ENCODE peak calls at places on chromosomes 1 and 21, in five cellular contexts. Y, P, A, W and Z are unnamed samples.

GRCh38 chr21:16241021-16241420 is 511.2 kb downstream of the USP25 start:
- DNase-seq in Y (no peak), P (no peak), A (peak), W (no peak), Z (no peak)

GRCh38 chr1:61083799-61084385 is 1.5 kb downstream of the NFIA start:
- DNase-seq in Y (no peak), P (no peak), A (no peak), W (no peak), Z (no peak)

GRCh38 chr1:25053576-25054075 is 123.5 kb upstream of the RUNX3 start:
- DNase-seq in Y (no peak), P (no peak), A (no peak), W (no peak), Z (no peak)

GRCh38 chr1:112388436-112388835 is 7.6 kb upstream of the CTTNBP2NL start:
- DNase-seq in Y (no peak), P (no peak), A (peak), W (no peak), Z (no peak)

GRCh38 chr1:226783202-226783601 is 44.1 kb upstream of the ITPKB start:
- DNase-seq in Y (no peak), P (no peak), A (no peak), W (no peak), Z (no peak)

GRCh38 chr1:95257758-95258157 is 23.7 kb downstream of the RWDD3 start:
- DNase-seq in Y (no peak), P (no peak), A (peak), W (no peak), Z (no peak)

GRCh38 chr1:182229907-182230522 is 161.6 kb downstream of the GLUL start:
- DNase-seq in Y (no peak), P (no peak), A (no peak), W (no peak), Z (no peak)

GRCh38 chr1:217393901-217394300 is 237.0 kb downstream of the GPATCH2 start:
- DNase-seq in Y (no peak), P (no peak), A (peak), W (no peak), Z (no peak)

GRCh38 chr1:54981466-54981865 is 1.0 kb downstream of the TMEM61 start:
- DNase-seq in Y (no peak), P (no peak), A (no peak), W (no peak), Z (peak)

DNA sequence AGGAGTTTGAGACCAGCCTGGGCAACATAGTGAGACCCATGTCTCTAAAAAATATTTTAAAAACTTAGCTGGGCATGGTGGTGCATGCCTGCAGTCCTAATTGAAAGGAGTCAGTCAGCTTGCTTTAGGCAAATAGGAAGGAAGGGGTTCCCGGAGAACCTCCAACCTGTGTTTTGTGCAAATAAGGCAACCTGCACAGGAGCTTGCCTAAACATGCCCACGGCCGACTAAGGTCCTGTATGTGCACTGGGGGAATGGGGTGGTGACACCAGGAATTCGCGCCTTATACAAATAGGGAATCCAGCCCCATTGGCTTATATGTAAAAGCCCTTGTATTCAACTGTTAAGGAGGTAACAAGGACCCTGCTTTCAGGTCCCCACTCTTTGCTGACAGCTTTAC is 429.2 kb upstream of the ZP4 start:
- DNase-seq in Y (no peak), P (no peak), A (no peak), W (no peak), Z (no peak)
- TF ChIP-seq CTCF in Y (no peak), P (no peak), A (no peak), W (no peak), Z (no peak)

GRCh38 chr1:74767490-74767889 is 34.5 kb downstream of the TYW3 start:
- DNase-seq in Y (no peak), P (no peak), A (peak), W (no peak), Z (no peak)
- TF ChIP-seq CTCF in Y (peak), P (no peak), A (peak), W (no peak), Z (no peak)

DNA sequence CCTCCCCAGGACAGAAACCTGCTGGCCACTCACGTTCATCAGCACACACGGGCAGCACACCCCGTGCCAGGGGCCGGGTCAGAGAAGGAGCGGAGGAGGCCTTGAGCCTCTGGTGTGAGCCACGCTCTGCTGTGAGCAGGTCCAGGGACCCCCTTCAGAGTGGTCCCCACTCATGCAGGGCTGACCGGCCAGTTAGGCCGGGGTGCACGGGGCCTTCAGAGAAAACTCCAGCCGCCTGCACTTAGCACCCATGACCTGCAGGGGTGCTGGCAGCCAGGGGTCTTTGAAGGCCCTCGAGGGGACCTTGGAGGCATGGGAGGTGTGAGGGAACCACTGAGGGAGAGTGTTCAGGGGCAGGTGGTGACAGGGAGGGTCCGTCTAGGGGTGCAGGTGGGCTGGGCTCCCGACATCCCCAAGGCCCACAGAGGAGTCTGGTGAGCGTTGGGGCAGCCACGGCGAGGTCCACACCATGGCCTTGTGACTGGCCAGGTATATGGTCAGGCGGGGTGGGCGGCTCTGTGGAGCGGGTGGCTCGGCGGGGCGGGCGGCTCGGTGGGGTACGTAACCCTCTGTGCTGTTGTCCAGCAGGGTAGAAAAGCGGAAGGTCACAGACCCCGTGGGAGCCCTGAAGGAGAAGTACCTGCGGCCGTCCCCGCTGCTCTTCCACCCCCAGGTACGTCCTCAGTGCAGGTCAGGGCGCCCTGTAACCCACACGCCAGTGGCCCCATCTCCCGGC is 40.3 kb upstream of the ARHGEF16 start:
- DNase-seq in Y (no peak), P (no peak), A (no peak), W (no peak), Z (no peak)
- TF ChIP-seq CTCF in Y (peak), P (no peak), A (no peak), W (no peak), Z (no peak)

DNA sequence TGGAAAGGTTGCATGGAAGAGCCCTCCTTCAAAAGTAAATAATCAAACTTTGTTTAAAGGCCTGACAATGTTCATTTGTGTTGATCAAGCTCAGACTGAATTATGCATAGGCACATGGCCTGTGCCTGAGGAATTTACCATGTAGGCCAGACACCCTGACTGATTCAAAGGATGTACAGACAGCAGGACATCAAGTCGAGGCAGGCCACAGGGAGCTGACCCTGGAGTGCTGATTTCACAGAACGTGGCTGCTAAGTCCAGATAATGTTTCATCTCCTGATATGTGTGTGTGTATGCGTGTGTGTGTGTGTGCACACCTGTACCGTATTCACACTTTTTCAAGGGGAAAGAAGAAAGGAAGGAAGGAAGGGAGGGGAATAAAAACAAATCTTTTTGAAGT is 34.1 kb downstream of the NAV1 start:
- DNase-seq in Y (no peak), P (no peak), A (no peak), W (no peak), Z (no peak)
- TF ChIP-seq CTCF in Y (no peak), P (no peak), A (no peak), W (no peak), Z (no peak)

GRCh38 chr1:15525043-15525958 is 1.3 kb upstream of the CASP9 start:
- DNase-seq in Y (no peak), P (no peak), A (no peak), W (peak), Z (no peak)

GRCh38 chr1:15526021-15526489 is 593 bp upstream of the DNAJC16 start:
- DNase-seq in Y (no peak), P (no peak), A (no peak), W (no peak), Z (no peak)

GRCh38 chr1:15523922-15524282 is at the start of gene CASP9:
- DNase-seq in Y (no peak), P (no peak), A (no peak), W (no peak), Z (no peak)

GRCh38 chr1:15524283-15525042 is 448 bp upstream of the CASP9 start:
- DNase-seq in Y (peak), P (peak), A (peak), W (peak), Z (peak)

GRCh38 chr1:15526490-15527339 is at the start of gene DNAJC16:
- DNase-seq in Y (peak), P (peak), A (peak), W (peak), Z (peak)
- TF ChIP-seq CTCF in Y (peak), P (peak), A (peak), W (no peak), Z (no peak)

GRCh38 chr1:168365719-168366474 is 85.2 kb downstream of the TBX19 start:
- DNase-seq in Y (no peak), P (no peak), A (no peak), W (no peak), Z (no peak)
- TF ChIP-seq CTCF in Y (peak), P (peak), A (no peak), W (no peak), Z (no peak)

DNA sequence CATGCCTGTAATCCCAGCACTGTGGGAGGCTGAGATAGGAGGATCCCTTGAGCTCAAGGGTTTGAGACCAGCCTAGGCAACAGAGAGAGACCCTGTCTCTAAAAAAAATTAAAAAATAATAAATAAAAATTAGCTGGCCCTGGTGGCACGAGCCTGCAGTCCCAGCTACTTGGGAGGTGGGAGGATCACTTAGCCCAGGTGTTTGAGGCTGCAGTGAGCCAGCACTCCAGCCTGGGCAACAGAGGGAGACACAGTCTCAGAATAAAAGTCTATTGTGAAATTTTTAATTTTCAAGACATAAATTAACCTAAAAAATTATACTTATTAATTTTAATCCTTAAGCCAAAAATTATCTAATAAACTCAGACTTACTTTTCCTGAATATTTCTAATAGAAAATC is 131.2 kb upstream of the ZNHIT6 start:
- DNase-seq in Y (no peak), P (no peak), A (no peak), W (no peak), Z (no peak)
- TF ChIP-seq CTCF in Y (no peak), P (no peak), A (no peak), W (no peak), Z (no peak)

GRCh38 chr1:211571998-211572397 is 7.0 kb downstream of the SLC30A1 start:
- DNase-seq in Y (no peak), P (no peak), A (no peak), W (no peak), Z (no peak)

GRCh38 chr1:211564084-211564483 is 14.9 kb downstream of the SLC30A1 start:
- DNase-seq in Y (no peak), P (no peak), A (no peak), W (no peak), Z (no peak)

DNA sequence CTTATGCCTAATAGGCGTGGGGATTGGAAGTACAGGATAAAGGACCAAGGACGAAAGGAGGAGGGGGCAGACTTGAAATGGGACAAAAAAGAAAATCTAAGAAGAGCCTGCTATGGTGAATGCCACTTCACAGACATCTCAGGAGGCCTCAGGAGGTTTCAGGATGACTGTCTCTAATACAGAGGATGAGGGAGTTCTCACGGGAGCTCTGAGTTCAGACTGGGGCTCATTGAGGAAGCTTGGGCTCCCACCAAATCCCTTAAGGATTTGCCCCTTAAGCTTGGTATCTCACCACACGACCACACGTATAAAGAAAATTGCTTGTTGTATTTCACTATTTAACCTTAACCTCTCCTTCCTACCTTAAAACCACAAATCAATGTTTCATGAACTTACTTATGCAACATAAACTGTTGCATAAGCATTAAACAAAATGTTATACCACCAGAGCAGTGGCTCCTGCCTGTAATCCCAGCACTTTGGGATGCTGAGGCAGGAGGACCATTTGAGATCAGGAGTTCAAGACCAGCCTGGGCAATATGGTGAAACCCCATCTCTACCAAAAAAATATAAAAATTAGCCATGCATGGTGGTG is 12.4 kb downstream of the SLC30A1 start:
- DNase-seq in Y (no peak), P (no peak), A (no peak), W (no peak), Z (peak)
- TF ChIP-seq CTCF in Y (no peak), P (no peak), A (no peak), W (no peak), Z (no peak)

GRCh38 chr1:78554840-78555239 is 64.1 kb downstream of the PTGFR start:
- DNase-seq in Y (no peak), P (no peak), A (no peak), W (no peak), Z (no peak)

GRCh38 chr1:78559680-78560079 is 60.6 kb upstream of the IFI44L start:
- DNase-seq in Y (no peak), P (no peak), A (no peak), W (no peak), Z (no peak)

GRCh38 chr1:78549366-78549765 is 58.6 kb downstream of the PTGFR start:
- DNase-seq in Y (no peak), P (no peak), A (no peak), W (no peak), Z (no peak)

DNA sequence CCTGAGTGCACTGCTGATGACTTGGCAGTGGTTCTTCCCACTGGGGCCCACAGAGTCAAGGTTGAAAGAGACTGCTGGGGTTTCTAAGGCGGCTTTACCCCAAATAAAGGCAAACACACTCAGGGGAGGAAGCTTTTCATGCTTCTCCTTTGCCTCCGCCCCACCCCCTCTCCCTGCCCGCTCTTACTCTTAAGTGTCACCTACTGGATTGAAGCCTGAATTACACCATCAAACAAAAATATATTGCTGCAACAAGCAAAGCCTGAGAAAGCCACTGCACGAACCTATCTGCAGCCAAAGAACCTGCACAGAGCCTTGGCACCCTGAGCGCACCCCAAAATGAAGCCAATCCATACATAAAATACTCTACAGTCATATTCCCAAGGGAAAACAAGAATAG is 63.1 kb downstream of the PTGFR start:
- DNase-seq in Y (no peak), P (no peak), A (peak), W (no peak), Z (no peak)
- TF ChIP-seq CTCF in Y (no peak), P (no peak), A (no peak), W (no peak), Z (no peak)